ENCODE peak calls at places on chromosomes 2 and 18, in eight cellular contexts. One of them, this sample, is unnamed.

GRCh38 chr2:2107140-2107539 is 223.9 kb downstream of the MYT1L start:
- DNase-seq in T-helper 1 cell: no peak
- DNase-seq in GM23248: peak; percentile 2
- DNase-seq in CD8-positive, alpha-beta memory T cell: no peak
- DNase-seq in activated gamma-delta T cell treated with Interleukin-2 at 50 U/mL for 16 hours: no peak
- DNase-seq in activated CD8-positive, alpha-beta T cell treated with anti-CD3 and anti-CD28 coated beads, Interleukin-2, amount 10 ng/mL, durations not matched to agents 7 days and 5 days: no peak
- DNase-seq in NCI-H748 treated with DMSO at 0.1 percent for 48 hours: no peak
- DNase-seq in T-helper 9 cell: no peak
- DNase-seq in this sample: no peak

GRCh38 chr2:224417947-224418346 is 16.0 kb upstream of the FAM124B start:
- DNase-seq in activated CD8-positive, alpha-beta T cell treated with anti-CD3 and anti-CD28 coated beads, Interleukin-2, amount 10 ng/mL, durations not matched to agents 7 days and 5 days: no peak
- DNase-seq in NCI-H748 treated with DMSO at 0.1 percent for 48 hours: no peak
- DNase-seq in T-helper 9 cell: no peak
- DNase-seq in T-helper 1 cell: no peak
- DNase-seq in CD8-positive, alpha-beta memory T cell: no peak
- DNase-seq in activated gamma-delta T cell treated with Interleukin-2 at 50 U/mL for 16 hours: no peak
- DNase-seq in GM23248: no peak
- DNase-seq in this sample: no peak

GRCh38 chr2:181998045-181998444 is 12.4 kb downstream of the PPP1R1C start:
- DNase-seq in NCI-H748 treated with DMSO at 0.1 percent for 48 hours: peak; percentile 96
- DNase-seq in CD8-positive, alpha-beta memory T cell: no peak
- DNase-seq in GM23248: peak; percentile 7
- DNase-seq in activated gamma-delta T cell treated with Interleukin-2 at 50 U/mL for 16 hours: no peak
- DNase-seq in T-helper 1 cell: no peak
- DNase-seq in activated CD8-positive, alpha-beta T cell treated with anti-CD3 and anti-CD28 coated beads, Interleukin-2, amount 10 ng/mL, durations not matched to agents 7 days and 5 days: no peak
- DNase-seq in T-helper 9 cell: no peak
- DNase-seq in this sample: no peak

GRCh38 chr2:74014813-74015212 is 30.1 kb downstream of the TET3 start:
- DNase-seq in T-helper 1 cell: no peak
- DNase-seq in T-helper 9 cell: no peak
- DNase-seq in GM23248: no peak
- DNase-seq in activated CD8-positive, alpha-beta T cell treated with anti-CD3 and anti-CD28 coated beads, Interleukin-2, amount 10 ng/mL, durations not matched to agents 7 days and 5 days: no peak
- DNase-seq in CD8-positive, alpha-beta memory T cell: no peak
- DNase-seq in activated gamma-delta T cell treated with Interleukin-2 at 50 U/mL for 16 hours: no peak
- DNase-seq in NCI-H748 treated with DMSO at 0.1 percent for 48 hours: no peak
- DNase-seq in this sample: no peak

GRCh38 chr2:144414324-144414845 is 105.5 kb downstream of the ZEB2 start:
- DNase-seq in T-helper 9 cell: no peak
- DNase-seq in GM23248: peak; percentile 95
- DNase-seq in activated CD8-positive, alpha-beta T cell treated with anti-CD3 and anti-CD28 coated beads, Interleukin-2, amount 10 ng/mL, durations not matched to agents 7 days and 5 days: no peak
- DNase-seq in NCI-H748 treated with DMSO at 0.1 percent for 48 hours: no peak
- DNase-seq in CD8-positive, alpha-beta memory T cell: no peak
- DNase-seq in T-helper 1 cell: no peak
- DNase-seq in activated gamma-delta T cell treated with Interleukin-2 at 50 U/mL for 16 hours: no peak
- DNase-seq in this sample: no peak

GRCh38 chr2:158142568-158143332 is 41.1 kb downstream of the UPP2 start:
- DNase-seq in CD8-positive, alpha-beta memory T cell: no peak
- DNase-seq in T-helper 1 cell: no peak
- DNase-seq in activated CD8-positive, alpha-beta T cell treated with anti-CD3 and anti-CD28 coated beads, Interleukin-2, amount 10 ng/mL, durations not matched to agents 7 days and 5 days: no peak
- DNase-seq in GM23248: no peak
- DNase-seq in NCI-H748 treated with DMSO at 0.1 percent for 48 hours: no peak
- DNase-seq in T-helper 9 cell: no peak
- DNase-seq in activated gamma-delta T cell treated with Interleukin-2 at 50 U/mL for 16 hours: no peak
- DNase-seq in this sample: no peak

GRCh38 chr18:42274488-42275137 is 319.6 kb downstream of the PIK3C3 start:
- DNase-seq in T-helper 9 cell: no peak
- DNase-seq in T-helper 1 cell: no peak
- DNase-seq in GM23248: peak; percentile 30
- DNase-seq in activated gamma-delta T cell treated with Interleukin-2 at 50 U/mL for 16 hours: no peak
- DNase-seq in NCI-H748 treated with DMSO at 0.1 percent for 48 hours: no peak
- DNase-seq in CD8-positive, alpha-beta memory T cell: no peak
- DNase-seq in activated CD8-positive, alpha-beta T cell treated with anti-CD3 and anti-CD28 coated beads, Interleukin-2, amount 10 ng/mL, durations not matched to agents 7 days and 5 days: no peak
- DNase-seq in this sample: no peak

GRCh38 chr2:7940120-7940386 is 741.8 kb upstream of the ID2 start:
- DNase-seq in NCI-H748 treated with DMSO at 0.1 percent for 48 hours: no peak
- DNase-seq in T-helper 9 cell: no peak
- DNase-seq in activated CD8-positive, alpha-beta T cell treated with anti-CD3 and anti-CD28 coated beads, Interleukin-2, amount 10 ng/mL, durations not matched to agents 7 days and 5 days: no peak
- DNase-seq in activated gamma-delta T cell treated with Interleukin-2 at 50 U/mL for 16 hours: no peak
- DNase-seq in CD8-positive, alpha-beta memory T cell: no peak
- DNase-seq in T-helper 1 cell: no peak
- DNase-seq in GM23248: no peak
- DNase-seq in this sample: no peak

GRCh38 chr2:7672027-7672684 is 754.9 kb downstream of the RNF144A start:
- DNase-seq in T-helper 9 cell: peak; percentile 25
- DNase-seq in activated gamma-delta T cell treated with Interleukin-2 at 50 U/mL for 16 hours: peak; percentile 41
- DNase-seq in T-helper 1 cell: no peak
- DNase-seq in activated CD8-positive, alpha-beta T cell treated with anti-CD3 and anti-CD28 coated beads, Interleukin-2, amount 10 ng/mL, durations not matched to agents 7 days and 5 days: peak; percentile 77
- DNase-seq in CD8-positive, alpha-beta memory T cell: peak; percentile 55
- DNase-seq in GM23248: peak; percentile 8
- DNase-seq in NCI-H748 treated with DMSO at 0.1 percent for 48 hours: peak; percentile 12
- DNase-seq in this sample: no peak